ENCODE peak calls at places on chromosome 21, in seven cellular contexts. One of them, this sample, is unnamed.
A peak's percentile ranks its signal among the peaks of the same experiment; 100 is the strongest.

GRCh38 chr21:42666023-42666747 is 12.8 kb downstream of the PDE9A start:
- DNase-seq in H1: peak; percentile 86
- DNase-seq in HepG2: no peak
- DNase-seq in SK-N-SH: peak; percentile 86
- DNase-seq in GM12892: no peak
- DNase-seq in GM12878: no peak
- DNase-seq in K562: peak; percentile 95
- DNase-seq in this sample: no peak

GRCh38 chr21:45019076-45019886 is 55.1 kb upstream of the ADARB1 start:
- DNase-seq in GM12892: no peak
- DNase-seq in GM12878: no peak
- DNase-seq in K562: no peak
- DNase-seq in H1: no peak
- DNase-seq in SK-N-SH: peak; percentile 74
- DNase-seq in HepG2: no peak
- DNase-seq in this sample: no peak

GRCh38 chr21:41830764-41831452 is 48.2 kb downstream of the PRDM15 start:
- DNase-seq in K562: no peak
- DNase-seq in H1: no peak
- DNase-seq in HepG2: no peak
- DNase-seq in SK-N-SH: no peak
- DNase-seq in GM12878: no peak
- DNase-seq in GM12892: no peak
- DNase-seq in this sample: no peak

GRCh38 chr21:38420140-38420539 is 78.1 kb downstream of the ERG start:
- DNase-seq in GM12892: no peak
- DNase-seq in H1: no peak
- DNase-seq in K562: no peak
- DNase-seq in HepG2: no peak
- DNase-seq in SK-N-SH: no peak
- DNase-seq in GM12878: no peak
- DNase-seq in this sample: no peak

GRCh38 chr21:34733866-34734265 is 65.1 kb downstream of the CLIC6 start:
- DNase-seq in K562: no peak
- DNase-seq in GM12892: no peak
- DNase-seq in GM12878: no peak
- DNase-seq in SK-N-SH: no peak
- DNase-seq in H1: no peak
- DNase-seq in HepG2: no peak
- DNase-seq in this sample: no peak

GRCh38 chr21:15788847-15789548 is 59.2 kb downstream of the USP25 start:
- DNase-seq in HepG2: no peak
- DNase-seq in SK-N-SH: no peak
- DNase-seq in GM12878: no peak
- DNase-seq in K562: no peak
- DNase-seq in GM12892: no peak
- DNase-seq in H1: no peak
- DNase-seq in this sample: no peak

GRCh38 chr21:44477131-44477530 is 21.8 kb downstream of the LRRC3 start:
- DNase-seq in SK-N-SH: no peak
- DNase-seq in K562: no peak
- DNase-seq in GM12892: no peak
- DNase-seq in GM12878: no peak
- DNase-seq in H1: no peak
- DNase-seq in HepG2: no peak
- DNase-seq in this sample: no peak

GRCh38 chr21:44436111-44436611 is 19.1 kb upstream of the LRRC3 start:
- DNase-seq in GM12892: no peak
- DNase-seq in HepG2: no peak
- DNase-seq in H1: no peak
- DNase-seq in SK-N-SH: no peak
- DNase-seq in K562: no peak
- DNase-seq in GM12878: no peak
- DNase-seq in this sample: no peak

GRCh38 chr21:24367936-24368335 is 1239.3 kb downstream of the MRPL39 start:
- DNase-seq in GM12892: no peak
- DNase-seq in SK-N-SH: no peak
- DNase-seq in GM12878: no peak
- DNase-seq in H1: no peak
- DNase-seq in HepG2: no peak
- DNase-seq in K562: no peak
- DNase-seq in this sample: no peak

GRCh38 chr21:32392880-32393676 is at the start of gene URB1:
- DNase-seq in GM12892: peak; percentile 88
- DNase-seq in HepG2: peak; percentile 75
- DNase-seq in GM12878: peak; percentile 46
- DNase-seq in K562: peak; percentile 99
- DNase-seq in H1: peak; percentile 97
- DNase-seq in SK-N-SH: peak; percentile 98
- DNase-seq in this sample: peak; percentile 93
- TF ChIP-seq TAF1 in GM12892: peak; percentile 62
- TF ChIP-seq TAF1 in HepG2: peak; percentile 76
- TF ChIP-seq TAF1 in GM12878: peak; percentile 56
- TF ChIP-seq TAF1 in K562: peak; percentile 78
- TF ChIP-seq TAF1 in H1: peak; percentile 73
- TF ChIP-seq TAF1 in SK-N-SH: peak; percentile 63
- TF ChIP-seq TAF1 in this sample: peak; percentile 69

GRCh38 chr21:21232320-21232719 is 234.1 kb downstream of the NCAM2 start:
- DNase-seq in SK-N-SH: peak; percentile 10
- DNase-seq in H1: no peak
- DNase-seq in GM12892: no peak
- DNase-seq in K562: no peak
- DNase-seq in GM12878: no peak
- DNase-seq in HepG2: no peak
- DNase-seq in this sample: no peak
- TF ChIP-seq TAF1 in SK-N-SH: no peak
- TF ChIP-seq TAF1 in H1: no peak
- TF ChIP-seq TAF1 in GM12892: no peak
- TF ChIP-seq TAF1 in K562: no peak
- TF ChIP-seq TAF1 in GM12878: no peak
- TF ChIP-seq TAF1 in HepG2: no peak
- TF ChIP-seq TAF1 in this sample: no peak

DNA sequence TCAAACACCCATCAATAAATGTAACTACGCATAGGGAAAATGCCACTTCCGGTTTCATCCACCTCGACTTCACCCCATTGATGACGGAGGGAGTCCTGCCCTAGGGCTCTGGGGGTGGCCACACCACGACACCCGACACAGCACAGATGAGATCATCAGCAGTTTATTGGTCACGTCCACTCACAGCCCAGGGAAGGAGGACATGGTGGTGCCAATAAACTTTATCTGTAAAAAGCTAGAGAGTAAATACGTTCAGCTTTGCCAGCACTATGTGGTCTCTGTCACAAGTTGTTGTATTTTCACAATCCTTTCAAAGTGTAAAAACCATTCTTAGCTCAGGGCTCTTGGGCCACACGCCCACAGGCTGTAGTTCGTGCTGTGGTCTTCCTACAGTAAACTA is 16.3 kb downstream of the SETD4 start:
- DNase-seq in K562: no peak
- DNase-seq in GM12878: no peak
- DNase-seq in HepG2: no peak
- DNase-seq in GM12892: no peak
- DNase-seq in SK-N-SH: no peak
- DNase-seq in H1: no peak
- DNase-seq in this sample: no peak
- TF ChIP-seq TAF1 in K562: no peak
- TF ChIP-seq TAF1 in GM12878: no peak
- TF ChIP-seq TAF1 in HepG2: no peak
- TF ChIP-seq TAF1 in GM12892: no peak
- TF ChIP-seq TAF1 in SK-N-SH: no peak
- TF ChIP-seq TAF1 in H1: no peak
- TF ChIP-seq TAF1 in this sample: no peak

GRCh38 chr21:37244506-37245083 is 22.5 kb downstream of the VPS26C start:
- DNase-seq in K562: no peak
- DNase-seq in HepG2: no peak
- DNase-seq in GM12892: no peak
- DNase-seq in H1: peak; percentile 48
- DNase-seq in GM12878: no peak
- DNase-seq in SK-N-SH: no peak
- DNase-seq in this sample: no peak
- TF ChIP-seq TAF1 in K562: no peak
- TF ChIP-seq TAF1 in HepG2: no peak
- TF ChIP-seq TAF1 in GM12892: no peak
- TF ChIP-seq TAF1 in H1: no peak
- TF ChIP-seq TAF1 in GM12878: no peak
- TF ChIP-seq TAF1 in SK-N-SH: no peak
- TF ChIP-seq TAF1 in this sample: no peak

GRCh38 chr21:40393091-40393490 is 453.9 kb downstream of the DSCAM start:
- DNase-seq in SK-N-SH: no peak
- DNase-seq in K562: no peak
- DNase-seq in GM12878: no peak
- DNase-seq in H1: no peak
- DNase-seq in GM12892: no peak
- DNase-seq in HepG2: no peak
- DNase-seq in this sample: no peak
- TF ChIP-seq TAF1 in SK-N-SH: no peak
- TF ChIP-seq TAF1 in K562: no peak
- TF ChIP-seq TAF1 in GM12878: no peak
- TF ChIP-seq TAF1 in H1: no peak
- TF ChIP-seq TAF1 in GM12892: no peak
- TF ChIP-seq TAF1 in HepG2: no peak
- TF ChIP-seq TAF1 in this sample: no peak

GRCh38 chr21:33374080-33374873 is 28.9 kb upstream of the IFNGR2 start:
- DNase-seq in K562: peak; percentile 36
- DNase-seq in GM12892: no peak
- DNase-seq in GM12878: no peak
- DNase-seq in H1: no peak
- DNase-seq in SK-N-SH: peak; percentile 45
- DNase-seq in HepG2: peak; percentile 39
- DNase-seq in this sample: no peak
- TF ChIP-seq TAF1 in K562: no peak
- TF ChIP-seq TAF1 in GM12892: no peak
- TF ChIP-seq TAF1 in GM12878: no peak
- TF ChIP-seq TAF1 in H1: no peak
- TF ChIP-seq TAF1 in SK-N-SH: no peak
- TF ChIP-seq TAF1 in HepG2: no peak
- TF ChIP-seq TAF1 in this sample: no peak

GRCh38 chr21:31351973-31352372 is 7.9 kb upstream of the TIAM1 start:
- DNase-seq in K562: no peak
- DNase-seq in H1: no peak
- DNase-seq in GM12892: no peak
- DNase-seq in SK-N-SH: no peak
- DNase-seq in HepG2: no peak
- DNase-seq in GM12878: no peak
- DNase-seq in this sample: no peak

GRCh38 chr21:31352841-31353240 is 8.8 kb upstream of the TIAM1 start:
- DNase-seq in GM12892: no peak
- DNase-seq in H1: no peak
- DNase-seq in HepG2: no peak
- DNase-seq in K562: no peak
- DNase-seq in SK-N-SH: no peak
- DNase-seq in GM12878: no peak
- DNase-seq in this sample: no peak

GRCh38 chr21:31358148-31358547 is 14.1 kb upstream of the TIAM1 start:
- DNase-seq in SK-N-SH: no peak
- DNase-seq in GM12892: no peak
- DNase-seq in GM12878: no peak
- DNase-seq in HepG2: no peak
- DNase-seq in K562: no peak
- DNase-seq in H1: no peak
- DNase-seq in this sample: no peak

GRCh38 chr21:31354122-31354521 is 10.1 kb upstream of the TIAM1 start:
- DNase-seq in H1: no peak
- DNase-seq in HepG2: no peak
- DNase-seq in SK-N-SH: no peak
- DNase-seq in GM12878: no peak
- DNase-seq in GM12892: no peak
- DNase-seq in K562: no peak
- DNase-seq in this sample: no peak

GRCh38 chr21:31354604-31355443 is 10.8 kb upstream of the TIAM1 start:
- DNase-seq in H1: no peak
- DNase-seq in HepG2: no peak
- DNase-seq in GM12892: no peak
- DNase-seq in GM12878: peak; percentile 51
- DNase-seq in K562: no peak
- DNase-seq in SK-N-SH: no peak
- DNase-seq in this sample: no peak
- TF ChIP-seq TAF1 in H1: no peak
- TF ChIP-seq TAF1 in HepG2: no peak
- TF ChIP-seq TAF1 in GM12892: no peak
- TF ChIP-seq TAF1 in GM12878: no peak
- TF ChIP-seq TAF1 in K562: no peak
- TF ChIP-seq TAF1 in SK-N-SH: no peak
- TF ChIP-seq TAF1 in this sample: no peak

This sample was measured in GM12891.